ENCODE peak calls at places on chromosomes 13 and 19, in four cellular contexts. I, Z, W and U are unnamed samples.

GRCh38 chr19:57560049-57560491 is 407 bp upstream of the ZNF550 start:
- DNase-seq in I (peak; percentile 82), Z (peak; percentile 81), W (no peak), U (peak; percentile 67)

GRCh38 chr19:16645140-16645539 is 14.8 kb downstream of the SMIM7 start:
- DNase-seq in I (no peak), W (no peak), Z (no peak), U (no peak)

GRCh38 chr19:927044-927706 is 1.3 kb downstream of the ARID3A start:
- DNase-seq in I (peak; percentile 84), Z (peak; percentile 40), W (no peak), U (no peak)

GRCh38 chr13:53151692-53152421 is 123.2 kb downstream of the OLFM4 start:
- DNase-seq in Z (peak; percentile 50), I (peak; percentile 1), W (no peak), U (peak; percentile 21)

GRCh38 chr19:39996218-39996810 is 546 bp upstream of the ZNF546 start:
- DNase-seq in W (no peak), I (peak; percentile 57), Z (peak; percentile 78), U (peak; percentile 70)

GRCh38 chr13:19597523-19597922 is 35.9 kb upstream of the MPHOSPH8 start:
- DNase-seq in W (no peak), Z (peak; percentile 89), I (peak; percentile 90), U (peak; percentile 81)

GRCh38 chr13:112782433-112783010 is 92.7 kb downstream of the ATP11A start:
- DNase-seq in I (no peak), Z (no peak), W (no peak), U (no peak)

GRCh38 chr19:48645652-48646191 is at the start of gene CA11:
- DNase-seq in Z (no peak), W (no peak), I (no peak), U (no peak)

GRCh38 chr13:111537843-111538499 is 217.5 kb downstream of the TEX29 start:
- DNase-seq in I (no peak), W (no peak), Z (no peak), U (no peak)

GRCh38 chr19:3358919-3359849 is 7.2 kb upstream of the NFIC start:
- DNase-seq in W (peak; percentile 80), I (peak; percentile 66), Z (peak; percentile 40), U (peak; percentile 50)

GRCh38 chr13:68009546-68009945 is 779.4 kb upstream of the PCDH9 start:
- DNase-seq in I (no peak), Z (no peak), W (no peak), U (no peak)

GRCh38 chr13:112354330-112355273 is 21.6 kb upstream of the SPACA7 start:
- DNase-seq in Z (no peak), W (no peak), I (no peak), U (no peak)

GRCh38 chr13:30743319-30744055 is 8.1 kb downstream of the ALOX5AP start:
- DNase-seq in Z (peak; percentile 99), W (no peak), I (peak; percentile 99), U (peak; percentile 96)

GRCh38 chr13:100440756-100441421 is 147.7 kb downstream of the GGACT start:
- DNase-seq in Z (peak; percentile 46), W (no peak), I (peak; percentile 59), U (no peak)

GRCh38 chr19:12737666-12738351 is 512 bp downstream of the GET3 start:
- DNase-seq in I (no peak), W (no peak), Z (no peak), U (no peak)

GRCh38 chr13:30319703-30320102 is 12.4 kb upstream of the KATNAL1 start:
- DNase-seq in Z (no peak), I (no peak), W (no peak), U (no peak)

GRCh38 chr19:3184847-3185481 is 766 bp upstream of the NCLN start:
- DNase-seq in I (no peak), W (no peak), Z (no peak), U (peak; percentile 71)

GRCh38 chr13:66210677-66211076 is 1019.5 kb downstream of the PCDH9 start:
- DNase-seq in W (no peak), I (peak; percentile 30), Z (peak; percentile 85), U (peak; percentile 51)

GRCh38 chr13:44870456-44870929 is 118.8 kb downstream of the NUFIP1 start:
- DNase-seq in W (peak; percentile 81), Z (no peak), I (no peak), U (no peak)

GRCh38 chr13:78325585-78325984 is 277.8 kb downstream of the POU4F1 start:
- DNase-seq in Z (no peak), W (no peak), I (no peak), U (no peak)

GRCh38 chr19:48216933-48217332 is 38.8 kb downstream of the CARD8 start:
- DNase-seq in W (no peak), I (no peak), Z (no peak), U (no peak)

GRCh38 chr19:3409346-3410064 is 43.1 kb downstream of the NFIC start:
- DNase-seq in Z (peak; percentile 69), I (no peak), W (no peak), U (no peak)

GRCh38 chr13:31987535-31988170 is 43.9 kb upstream of the FRY start:
- DNase-seq in W (no peak), Z (peak; percentile 27), I (peak; percentile 83), U (no peak)

GRCh38 chr19:57171551-57172081 is 4.3 kb upstream of the DUXA start:
- DNase-seq in I (peak; percentile 26), Z (peak; percentile 17), W (no peak), U (peak; percentile 34)

GRCh38 chr13:52353116-52353718 is 52.8 kb downstream of the THSD1 start:
- DNase-seq in W (no peak), I (no peak), Z (peak; percentile 77), U (peak; percentile 20)

DNA sequence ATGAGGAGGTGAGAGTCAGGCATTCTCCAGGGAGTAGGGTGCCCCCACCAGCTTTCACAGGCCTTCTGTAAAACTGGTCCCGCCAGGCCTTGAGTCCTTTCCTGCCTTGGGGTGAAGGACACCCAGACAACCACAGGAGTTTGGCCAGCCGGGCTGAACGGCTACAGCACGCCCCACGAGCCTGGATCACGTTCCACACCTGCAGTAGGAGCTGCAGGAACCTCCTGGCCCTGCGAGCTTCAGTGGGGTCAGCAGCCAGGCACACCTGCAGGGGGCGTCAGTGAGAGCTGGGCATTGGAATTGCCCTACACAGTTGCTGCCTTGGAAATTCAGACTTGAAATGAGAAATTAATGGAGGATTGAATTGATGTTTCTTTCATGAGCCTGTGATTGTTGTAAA is 45.7 kb downstream of the COL4A2 start:
- DNase-seq in I (no peak), Z (no peak), W (no peak), U (no peak)
- TF ChIP-seq CTCF in I (peak; percentile 34), Z (peak; percentile 17), W (peak; percentile 17), U (no peak)

GRCh38 chr19:55216461-55217198 is 7.3 kb upstream of the PTPRH start:
- DNase-seq in W (peak; percentile 89), Z (peak; percentile 100), I (peak; percentile 99), U (peak; percentile 100)
- H3K4me3 ChIP-seq in W (peak overlapping the region; percentile 61), Z (peak overlapping the region; percentile 30), I (peak overlapping the region; percentile 66), U (peak overlapping the region; percentile 29)

DNA sequence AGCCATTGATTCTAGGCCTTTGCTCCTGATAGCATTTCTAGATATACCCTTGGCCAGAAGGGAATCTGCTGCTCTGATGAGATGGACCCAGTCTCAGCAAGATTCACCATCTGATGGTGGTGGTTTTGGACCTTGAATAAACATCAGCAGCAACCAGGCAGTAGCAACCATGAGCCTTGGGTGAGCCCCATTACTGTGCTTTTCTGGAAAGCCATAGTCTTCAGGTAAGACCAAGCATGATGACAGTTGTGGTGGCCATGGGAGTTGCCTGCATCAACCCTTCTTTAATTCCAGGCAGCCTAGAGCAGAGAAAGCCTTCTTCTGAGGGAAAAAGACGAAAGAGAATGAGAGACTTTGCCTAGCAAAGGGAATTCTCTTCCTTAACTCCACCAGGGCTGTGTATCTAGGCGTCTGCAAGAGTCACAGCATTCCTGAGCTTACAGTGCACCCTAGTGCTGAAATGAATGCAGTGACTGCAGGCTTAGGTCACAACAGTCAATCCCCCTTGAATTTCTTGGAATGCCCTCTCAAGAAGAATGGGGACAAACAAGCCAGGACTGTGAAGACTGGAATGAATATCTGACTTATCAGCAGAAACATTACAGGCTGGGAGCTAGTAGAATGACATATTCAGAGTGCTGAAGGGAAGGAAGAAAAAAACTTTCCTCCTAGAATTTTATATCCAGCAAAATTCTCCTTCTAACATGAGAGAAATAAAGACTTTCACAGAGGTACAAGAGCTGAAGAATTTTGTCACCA is 942.4 kb upstream of the PCDH20 start:
- DNase-seq in I (peak; percentile 0), Z (peak; percentile 51), W (no peak), U (peak; percentile 67)
- TF ChIP-seq CTCF in I (no peak), Z (peak; percentile 49), W (no peak), U (peak; percentile 71)

DNA sequence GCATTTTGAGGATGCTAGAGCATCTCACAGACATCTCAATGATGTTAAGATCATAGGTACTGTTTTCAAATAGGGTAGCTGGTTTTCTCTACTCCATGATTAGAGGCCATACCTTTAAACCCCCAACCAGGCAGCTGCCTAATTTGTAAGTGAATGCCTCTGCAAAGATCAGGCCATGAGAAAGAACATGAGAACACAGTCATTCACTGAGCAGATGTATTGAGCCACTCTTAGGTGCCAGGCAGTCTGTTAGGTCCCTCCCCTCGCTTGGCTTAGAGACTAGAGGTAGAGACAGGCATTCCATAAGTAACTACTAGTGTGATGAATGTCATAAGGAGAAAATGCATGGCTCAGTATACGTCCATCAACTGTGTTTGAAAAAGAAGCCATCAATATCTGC is 410.0 kb downstream of the FGF9 start:
- DNase-seq in I (no peak), W (no peak), Z (no peak), U (no peak)
- H3K4me3 ChIP-seq in I (no peak overlapping the region), W (no peak overlapping the region), Z (no peak overlapping the region), U (no peak overlapping the region)

DNA sequence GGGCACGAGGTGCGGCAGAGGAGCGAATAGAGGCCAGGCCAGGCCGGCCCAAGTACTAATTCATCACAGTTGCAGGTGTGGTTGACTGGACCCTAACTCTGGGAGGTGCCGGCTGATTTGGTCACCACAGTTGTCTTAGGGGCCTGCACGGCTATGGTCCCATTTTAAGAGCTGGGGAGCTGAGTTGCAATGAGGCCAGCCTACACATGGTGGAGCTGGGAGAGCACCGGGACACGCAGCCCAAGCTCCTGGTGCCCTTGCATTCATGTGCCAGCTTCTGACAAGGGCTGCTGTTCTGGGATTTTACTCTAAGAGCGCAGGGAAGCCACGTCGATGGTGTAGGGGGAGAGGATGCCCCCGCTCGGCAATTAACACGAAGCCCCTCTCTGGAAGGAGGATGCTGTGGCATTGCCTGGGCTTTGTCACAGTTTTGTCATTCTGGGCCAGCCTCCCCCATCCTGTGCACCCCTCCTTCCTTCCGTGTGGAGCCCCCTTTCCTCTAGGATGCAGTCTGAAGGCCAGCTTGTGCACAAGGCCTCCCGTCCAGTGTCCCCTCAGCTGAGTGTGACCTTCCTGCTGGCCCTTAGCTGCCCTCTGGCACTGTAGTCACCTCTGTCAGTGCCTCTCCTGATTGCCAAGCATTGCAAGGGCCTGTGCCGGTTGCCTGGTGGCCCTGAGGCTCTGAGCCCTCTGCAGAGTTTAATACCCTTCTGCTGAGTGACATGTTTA is 109.4 kb upstream of the C1QTNF9B start:
- DNase-seq in I (no peak), W (peak; percentile 33), Z (no peak), U (no peak)
- TF ChIP-seq CTCF in I (no peak), W (no peak), Z (no peak), U (no peak)

GRCh38 chr19:7006305-7006704 is 14.9 kb downstream of the MBD3L2B start:
- DNase-seq in W (no peak), I (no peak), Z (no peak), U (no peak)

GRCh38 chr19:7000816-7001215 is 20.4 kb downstream of the MBD3L2B start:
- DNase-seq in Z (no peak), I (no peak), W (no peak), U (no peak)

GRCh38 chr19:6999938-7000732 is 21.1 kb downstream of the MBD3L2B start:
- DNase-seq in Z (no peak), W (no peak), I (no peak), U (no peak)

GRCh38 chr19:7007859-7008258 is 13.4 kb downstream of the MBD3L2B start:
- DNase-seq in Z (no peak), W (no peak), I (no peak), U (no peak)

GRCh38 chr19:7004313-7004931 is 16.8 kb downstream of the MBD3L2B start:
- DNase-seq in Z (peak; percentile 33), W (no peak), I (peak; percentile 36), U (peak; percentile 55)
- H3K4me3 ChIP-seq in Z (no peak overlapping the region), W (no peak overlapping the region), I (no peak overlapping the region), U (no peak overlapping the region)

GRCh38 chr13:24313449-24313848 is 4.1 kb downstream of the C1QTNF9 start:
- DNase-seq in Z (peak; percentile 20), W (no peak), I (no peak), U (no peak)
- TF ChIP-seq CTCF in Z (peak; percentile 35), W (peak; percentile 37), I (peak; percentile 38), U (peak; percentile 24)